ENCODE peak calls at places on chromosomes 3 and 15, in four cellular contexts. T, R, L and X are unnamed samples.

GRCh38 chr3:58059349-58060321 is 51.4 kb downstream of the FLNB start:
- DNase-seq in T (peak), R (peak), L (no peak), X (no peak)

GRCh38 chr3:8765528-8765927 is 3.9 kb downstream of the OXTR start:
- DNase-seq in R (no peak), L (no peak), T (no peak), X (no peak)

GRCh38 chr3:174146008-174146407 is 713.1 kb upstream of the NAALADL2 start:
- DNase-seq in L (no peak), T (no peak), R (no peak), X (no peak)

GRCh38 chr15:96337354-96337990 is 7.0 kb downstream of the NR2F2 start:
- DNase-seq in L (no peak), T (no peak), R (no peak), X (no peak)

GRCh38 chr15:43209059-43209824 is 11.6 kb downstream of the EPB42 start:
- DNase-seq in T (no peak), R (no peak), L (peak), X (peak)

GRCh38 chr3:51953445-51953844 is 1.7 kb upstream of the GPR62 start:
- DNase-seq in T (peak), L (no peak), R (peak), X (no peak)

GRCh38 chr3:161474139-161474538 is 22.5 kb upstream of the OTOL1 start:
- DNase-seq in T (no peak), R (no peak), L (no peak), X (no peak)

GRCh38 chr15:79987569-79987955 is 16.6 kb upstream of the BCL2A1 start:
- DNase-seq in R (no peak), L (no peak), T (no peak), X (no peak)

GRCh38 chr3:134904796-134905646 is 110.0 kb downstream of the EPHB1 start:
- DNase-seq in R (no peak), L (peak), T (no peak), X (no peak)

GRCh38 chr3:37967252-37967881 is 23.2 kb upstream of the VILL start:
- DNase-seq in T (peak), L (peak), R (peak), X (no peak)

GRCh38 chr15:74525328-74525727 is 15.7 kb upstream of the ARID3B start:
- DNase-seq in T (no peak), L (no peak), R (no peak), X (no peak)

GRCh38 chr3:172892158-172892557 is 141.6 kb downstream of the ECT2 start:
- DNase-seq in T (peak), L (no peak), R (peak), X (no peak)

GRCh38 chr15:42203891-42204290 is 4.2 kb downstream of the VPS39 start:
- DNase-seq in L (no peak), R (peak), T (no peak), X (no peak)

GRCh38 chr15:88661041-88661765 is 22.4 kb downstream of the ISG20 start:
- DNase-seq in T (no peak), R (peak), L (no peak), X (peak)

GRCh38 chr3:116552261-116552660 is 107.0 kb upstream of the LSAMP start:
- DNase-seq in R (no peak), L (no peak), T (no peak), X (no peak)

GRCh38 chr15:60918234-60918964 is 310.7 kb downstream of the RORA start:
- DNase-seq in L (no peak), T (no peak), R (no peak), X (no peak)

GRCh38 chr15:77907824-77908751 is 169.4 kb downstream of the TBC1D2B start:
- DNase-seq in L (peak), R (no peak), T (peak), X (peak)

GRCh38 chr3:14772533-14773138 is 46.1 kb upstream of the FGD5 start:
- DNase-seq in R (no peak), T (no peak), L (peak), X (peak)

GRCh38 chr15:90072978-90073640 is 29.2 kb downstream of the IDH2 start:
- DNase-seq in T (no peak), L (no peak), R (no peak), X (no peak)

GRCh38 chr3:152554980-152555379 is 280.0 kb upstream of the P2RY1 start:
- DNase-seq in R (peak), L (no peak), T (peak), X (no peak)

GRCh38 chr3:6726811-6727210 is 134.1 kb upstream of the GRM7 start:
- DNase-seq in T (no peak), L (no peak), R (no peak), X (no peak)

GRCh38 chr15:85865070-85865684 is 70.5 kb upstream of the KLHL25 start:
- DNase-seq in T (peak), R (no peak), L (peak), X (no peak)

GRCh38 chr15:76309561-76310330 is 1.5 kb downstream of the ETFA start:
- DNase-seq in L (no peak), R (no peak), T (no peak), X (no peak)

GRCh38 chr3:67018105-67018788 is 20.1 kb downstream of the KBTBD8 start:
- DNase-seq in T (peak), L (no peak), R (no peak), X (no peak)

GRCh38 chr15:64653757-64654156 is 121.6 kb downstream of the RBPMS2 start:
- DNase-seq in R (no peak), T (peak), L (no peak), X (no peak)

GRCh38 chr15:63521405-63522142 is 17.2 kb downstream of the USP3 start:
- DNase-seq in T (peak), R (no peak), L (no peak), X (no peak)

GRCh38 chr15:89774492-89774891 is 1.6 kb upstream of the MESP2 start:
- DNase-seq in R (no peak), L (no peak), T (no peak), X (no peak)

GRCh38 chr3:127428344-127429001 is 140.6 kb upstream of the PRR20G start:
- DNase-seq in T (peak), L (peak), R (no peak), X (peak)

GRCh38 chr15:53693729-53694533 is 65.5 kb downstream of the WDR72 start:
- DNase-seq in T (no peak), R (no peak), L (no peak), X (no peak)

GRCh38 chr3:128009952-128010846 is 42.0 kb upstream of the SEC61A1 start:
- DNase-seq in L (no peak), T (peak), R (peak), X (no peak)

GRCh38 chr3:175002732-175003143 is 143.6 kb downstream of the NAALADL2 start:
- DNase-seq in T (peak), R (peak), L (no peak), X (no peak)

GRCh38 chr3:80190051-80190450 is 422.3 kb upstream of the ROBO1 start:
- DNase-seq in T (peak), R (peak), L (no peak), X (no peak)

GRCh38 chr3:159378391-159378790 is 576.5 kb downstream of the MFSD1 start:
- DNase-seq in L (no peak), T (no peak), R (no peak), X (no peak)

DNA sequence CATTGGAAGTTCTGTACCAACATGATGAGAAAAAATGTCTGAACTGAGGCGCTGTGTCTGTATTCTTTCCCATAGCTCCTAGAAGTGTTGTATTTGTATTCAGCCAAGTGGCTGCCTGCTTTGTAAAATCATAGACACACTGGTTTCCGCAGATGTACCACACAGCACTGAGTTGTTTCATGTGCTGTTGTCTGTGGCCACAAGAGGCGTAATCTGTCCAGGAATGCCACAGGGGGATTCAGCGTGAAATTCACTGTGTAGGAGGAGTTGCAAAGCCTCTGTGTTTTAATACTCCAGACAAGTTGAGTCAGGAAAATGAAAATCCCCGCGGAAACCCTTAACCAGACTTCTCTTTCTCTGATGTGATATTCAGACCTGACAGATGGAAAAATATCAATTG is 462.2 kb downstream of the NSUN3 start:
- DNase-seq in L (no peak), R (no peak), T (peak), X (no peak)
- TF ChIP-seq CTCF in L (no peak), R (no peak), T (no peak), X (no peak)

DNA sequence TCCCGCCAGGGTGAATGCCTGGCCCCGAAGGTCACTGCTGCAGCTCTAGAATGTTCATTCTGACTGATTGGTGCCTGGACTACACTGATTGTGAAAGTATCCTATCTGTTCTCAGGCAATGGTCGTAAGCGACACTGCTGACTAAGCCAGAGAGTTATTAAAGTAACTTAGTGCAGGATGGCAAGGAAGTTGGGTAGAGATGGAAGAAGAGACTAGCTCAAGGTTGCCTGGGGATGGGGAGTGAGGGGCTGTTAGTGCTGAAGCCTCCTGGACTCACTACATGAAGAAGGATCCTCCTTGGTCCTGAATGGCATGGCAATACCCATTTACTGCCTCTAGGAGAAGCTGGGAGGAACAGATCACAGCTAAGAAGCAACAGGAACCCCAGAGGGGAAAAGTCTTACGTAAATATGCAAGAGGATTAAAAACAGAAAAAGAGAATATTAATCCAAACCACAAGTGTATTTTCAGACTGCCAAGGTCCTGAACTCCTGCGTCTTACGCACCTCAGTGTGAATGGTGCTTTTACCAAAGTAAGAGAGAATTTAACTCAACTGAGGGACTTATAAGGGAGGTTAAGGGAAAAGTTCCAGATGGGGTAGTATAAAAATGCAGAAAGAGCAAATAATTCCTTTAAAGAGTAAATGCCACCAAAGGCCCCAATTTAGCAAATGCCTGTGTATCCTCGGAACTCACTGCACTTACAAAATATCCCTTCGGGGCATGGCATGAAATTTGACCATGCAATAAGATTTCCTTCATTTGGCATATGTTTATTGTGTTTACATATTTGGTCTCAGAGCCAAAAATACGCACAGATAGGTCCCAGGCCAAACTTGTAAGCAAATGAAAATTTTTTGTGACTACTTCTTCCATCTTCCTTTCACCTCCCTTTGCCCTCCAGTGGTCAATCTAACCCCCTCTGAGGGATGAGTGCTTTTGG is 64.0 kb upstream of the DGKG start:
- DNase-seq in R (peak), T (peak), L (no peak), X (no peak)
- TF ChIP-seq CTCF in R (peak), T (peak), L (no peak), X (no peak)

GRCh38 chr3:186967686-186968085 is 37.4 kb downstream of the ST6GAL1 start:
- DNase-seq in L (peak), T (no peak), R (no peak), X (peak)
- TF ChIP-seq CTCF in L (no peak), T (no peak), R (no peak), X (no peak)

GRCh38 chr3:76753599-76753998 is 286.3 kb upstream of the ROBO2 start:
- DNase-seq in L (no peak), T (peak), R (no peak), X (no peak)
- TF ChIP-seq CTCF in L (no peak), T (peak), R (peak), X (no peak)